ENCODE peak calls at places on chromosome 14, in four cellular contexts. S, H, G and K are unnamed samples.

GRCh38 chr14:95143813-95144620 is 13.3 kb downstream of the DICER1 start:
- DNase-seq in G (no peak), H (no peak), S (no peak), K (no peak)

GRCh38 chr14:37253905-37254304 is 56.2 kb downstream of the MIPOL1 start:
- DNase-seq in H (no peak), G (no peak), S (no peak), K (no peak)

GRCh38 chr14:92340938-92341337 is 18.0 kb downstream of the SLC24A4 start:
- DNase-seq in S (no peak), H (no peak), G (no peak), K (no peak)

GRCh38 chr14:60622210-60622919 is 26.9 kb downstream of the SIX1 start:
- DNase-seq in S (no peak), H (no peak), G (no peak), K (no peak)

GRCh38 chr14:90513151-90514014 is 116.6 kb downstream of the CALM1 start:
- DNase-seq in H (peak), G (peak), S (no peak), K (no peak)

GRCh38 chr14:104096751-104097700 is 11.5 kb downstream of the ASPG start:
- DNase-seq in H (no peak), S (peak), G (no peak), K (no peak)

GRCh38 chr14:24307575-24308341 is at the start of gene CIDEB:
- DNase-seq in S (peak), H (peak), G (peak), K (no peak)

GRCh38 chr14:102323102-102323501 is 3.6 kb downstream of the ZNF839 start:
- DNase-seq in G (peak), H (no peak), S (peak), K (peak)

GRCh38 chr14:49585803-49586672 is at the start of gene RPS29:
- DNase-seq in S (peak), G (peak), H (peak), K (peak)

GRCh38 chr14:77406718-77407117 is 16.6 kb downstream of the NOXRED1 start:
- DNase-seq in G (no peak), S (no peak), H (no peak), K (no peak)

GRCh38 chr14:77406086-77406485 is 17.2 kb downstream of the NOXRED1 start:
- DNase-seq in S (no peak), H (no peak), G (no peak), K (no peak)

GRCh38 chr14:77407158-77407557 is 16.2 kb downstream of the NOXRED1 start:
- DNase-seq in G (no peak), S (no peak), H (no peak), K (no peak)

GRCh38 chr14:77403798-77404197 is 19.5 kb downstream of the NOXRED1 start:
- DNase-seq in G (no peak), S (no peak), H (no peak), K (no peak)

GRCh38 chr14:77409131-77409533 is 14.2 kb downstream of the NOXRED1 start:
- DNase-seq in G (no peak), S (no peak), H (no peak), K (no peak)
- TF ChIP-seq CTCF in G (no peak), S (peak), H (peak), K (peak)

GRCh38 chr14:34539407-34540180 is at the start of gene EAPP:
- DNase-seq in S (peak), G (peak), H (peak), K (peak)
- TF ChIP-seq CTCF in S (no peak), G (no peak), H (peak), K (no peak)

GRCh38 chr14:105475916-105476845 is 1.6 kb downstream of the CRIP2 start:
- DNase-seq in S (peak), H (no peak), G (peak), K (no peak)
- TF ChIP-seq CTCF in S (no peak), H (no peak), G (no peak), K (no peak)

GRCh38 chr14:88919502-88919901 is 95.1 kb downstream of the TTC8 start:
- DNase-seq in G (no peak), H (no peak), S (no peak), K (no peak)
- TF ChIP-seq CTCF in G (no peak), H (no peak), S (no peak), K (no peak)

GRCh38 chr14:81302613-81303012 is 81.9 kb upstream of the GTF2A1 start:
- DNase-seq in H (no peak), S (no peak), G (no peak), K (no peak)
- TF ChIP-seq CTCF in H (peak), S (no peak), G (no peak), K (no peak)

DNA sequence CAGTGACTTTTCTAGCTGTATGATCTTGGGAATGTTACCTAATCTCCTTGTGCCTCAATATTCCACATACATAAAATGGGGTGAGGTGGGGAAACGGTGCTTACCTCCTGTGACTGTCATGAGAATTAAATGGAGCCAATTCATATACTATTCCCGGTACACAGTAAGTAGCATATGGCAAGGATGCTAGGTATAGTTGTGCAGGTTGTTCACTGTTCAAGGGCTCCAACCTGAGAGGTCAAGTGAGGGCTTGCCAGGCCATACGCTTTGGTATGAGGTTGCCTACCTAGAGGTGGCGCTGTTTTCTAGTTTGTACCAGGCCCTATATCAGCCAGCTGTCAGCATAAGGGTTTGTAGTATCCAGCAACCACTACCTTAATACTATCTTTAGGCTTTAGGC is 3.6 kb upstream of the BATF start:
- DNase-seq in G (no peak), H (no peak), S (no peak), K (no peak)
- TF ChIP-seq CTCF in G (no peak), H (peak), S (peak), K (no peak)

DNA sequence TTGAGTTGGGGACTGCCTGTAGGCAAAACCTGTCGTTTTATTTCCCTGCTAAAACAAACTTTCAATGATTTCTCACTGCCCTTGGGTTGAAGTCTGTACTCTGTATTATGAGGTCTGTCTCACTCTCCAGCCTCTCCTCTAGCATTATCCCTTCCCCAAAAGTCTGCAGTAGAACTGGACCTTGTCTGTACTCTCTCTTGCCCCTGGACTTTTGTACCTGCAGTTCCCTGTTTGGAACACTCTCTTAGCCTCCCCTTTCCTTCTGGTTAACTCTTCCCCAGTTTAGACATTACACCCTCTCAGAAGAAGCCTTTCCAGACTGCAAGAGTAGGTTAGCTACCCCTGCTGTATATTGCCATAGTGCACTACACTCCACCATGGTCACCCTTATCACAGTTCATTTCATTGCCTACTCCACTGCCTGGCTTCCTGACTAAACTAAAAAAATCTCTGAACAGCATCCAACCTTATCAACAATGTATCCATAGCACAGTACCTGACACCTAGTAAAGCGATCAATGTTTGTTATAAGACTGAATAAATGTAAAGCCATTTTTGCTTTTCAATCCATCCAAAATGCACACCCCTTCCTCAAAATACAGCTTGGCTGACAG is 3.6 kb upstream of the AJUBA start:
- DNase-seq in H (no peak), G (no peak), S (no peak), K (no peak)
- TF ChIP-seq CTCF in H (no peak), G (no peak), S (no peak), K (no peak)